ENCODE peak calls at places on chromosomes 4 and X, in five cellular contexts. J is CD8-positive, alpha-beta T cell; D is AG08396; F is ELR; N is RWPE1. U is an unnamed sample.
A peak's percentile ranks its signal among the peaks of the same experiment; 100 is the strongest.

GRCh38 chrX:12292996-12293765 is 154.9 kb downstream of the FRMPD4 start:
- DNase-seq in J (no peak), N (no peak), D (peak; percentile 49), F (peak; percentile 35), U (no peak)

GRCh38 chr4:48692023-48692422 is 88.1 kb downstream of the FRYL start:
- DNase-seq in D (no peak), N (no peak), F (no peak), J (no peak), U (no peak)

GRCh38 chr4:98027827-98028226 is 115.4 kb downstream of the STPG2 start:
- DNase-seq in D (no peak), F (peak; percentile 27), N (peak; percentile 35), J (no peak), U (no peak)

GRCh38 chrX:24760601-24761000 is 66.9 kb downstream of the POLA1 start:
- DNase-seq in N (no peak), D (peak; percentile 7), J (no peak), F (peak; percentile 4), U (no peak)

GRCh38 chrX:105013719-105014118 is 206.8 kb downstream of the TEX13A start:
- DNase-seq in J (no peak), F (no peak), D (no peak), N (no peak), U (no peak)

GRCh38 chr4:188781655-188782054 is 642.4 kb downstream of the TRIML1 start:
- DNase-seq in N (peak; percentile 12), D (peak; percentile 12), F (peak; percentile 15), J (no peak), U (no peak)

GRCh38 chr4:40998680-40999358 is 215.5 kb downstream of the APBB2 start:
- DNase-seq in F (peak; percentile 87), N (peak; percentile 83), J (no peak), D (no peak), U (no peak)

GRCh38 chrX:153944140-153944799 is at the start of gene RENBP:
- DNase-seq in N (no peak), J (no peak), D (no peak), F (no peak), U (no peak)

GRCh38 chr4:14143892-14144291 is 516.4 kb upstream of the BOD1L1 start:
- DNase-seq in D (no peak), N (no peak), F (peak; percentile 40), J (no peak), U (no peak)

GRCh38 chrX:154507673-154508072 is 8.4 kb downstream of the FAM3A start:
- DNase-seq in F (no peak), J (no peak), N (no peak), D (no peak), U (no peak)

GRCh38 chr4:38565271-38566199 is 98.5 kb upstream of the KLF3 start:
- DNase-seq in D (peak; percentile 53), J (no peak), F (peak; percentile 0), N (peak; percentile 87), U (no peak)

GRCh38 chrX:17414057-17414658 is 39.2 kb downstream of the NHS start:
- DNase-seq in N (peak; percentile 11), J (no peak), F (no peak), D (no peak), U (no peak)

GRCh38 chr4:98994474-98995182 is 893 bp upstream of the METAP1 start:
- DNase-seq in D (peak; percentile 10), J (no peak), F (peak; percentile 21), N (no peak), U (no peak)

GRCh38 chr4:181582595-181582994 is 660.6 kb upstream of the TENM3 start:
- DNase-seq in F (no peak), J (no peak), D (no peak), N (no peak), U (no peak)

GRCh38 chr4:171846232-171846631 is 33.0 kb downstream of the GALNTL6 start:
- DNase-seq in J (no peak), N (peak; percentile 5), F (peak; percentile 60), D (peak; percentile 22), U (no peak)

GRCh38 chrX:133294126-133294525 is 76.0 kb upstream of the TFDP3 start:
- DNase-seq in N (no peak), J (no peak), D (peak; percentile 11), F (no peak), U (no peak)

GRCh38 chrX:18701621-18702361 is 5.7 kb upstream of the PPEF1 start:
- DNase-seq in J (no peak), N (peak; percentile 1), F (no peak), D (no peak), U (no peak)

GRCh38 chr4:6971536-6972374 is 62.1 kb downstream of the TBC1D14 start:
- DNase-seq in D (no peak), F (no peak), N (no peak), J (no peak), U (no peak)